ENCODE peak calls at places on chromosomes 13 and 19, in nine cellular contexts. L is tibial nerve, H is colonic mucosa, V is A549, R is adrenal gland, O is esophagus muscularis mucosa, X is neuronal stem cell, C is aorta, U is astrocyte. Z is an unnamed sample.

GRCh38 chr13:57633950-57634828 is 2.6 kb downstream of the PCDH17 start:
- DNase-seq in L (no peak), H (no peak), V (no peak), R (peak), O (no peak), X (no peak), C (peak), U (peak), Z (no peak)

GRCh38 chr13:42478531-42479156 is 95.3 kb upstream of the TNFSF11 start:
- DNase-seq in L (no peak), H (no peak), V (peak), R (no peak), O (no peak), X (peak), C (no peak), U (no peak), Z (no peak)

GRCh38 chr13:91955546-91956355 is 557.3 kb downstream of the GPC5 start:
- DNase-seq in L (no peak), H (no peak), V (no peak), R (no peak), O (no peak), X (peak), C (no peak), U (no peak), Z (no peak)

GRCh38 chr19:47369923-47370625 is 21.0 kb downstream of the DHX34 start:
- DNase-seq in L (no peak), H (no peak), V (no peak), R (peak), O (no peak), X (no peak), C (no peak), U (peak), Z (no peak)

GRCh38 chr19:623974-624373 is 9.4 kb downstream of the POLRMT start:
- DNase-seq in L (peak), H (no peak), V (peak), R (no peak), O (no peak), X (no peak), C (no peak), U (peak), Z (no peak)

GRCh38 chr19:58204566-58204965 is 21.7 kb downstream of the ZNF274 start:
- DNase-seq in L (no peak), H (no peak), V (no peak), R (no peak), O (no peak), X (no peak), C (no peak), U (no peak), Z (no peak)

GRCh38 chr13:91546865-91547264 is 148.4 kb downstream of the GPC5 start:
- DNase-seq in L (no peak), H (no peak), V (no peak), R (no peak), O (no peak), X (no peak), C (no peak), U (no peak), Z (no peak)

GRCh38 chr13:98476106-98476505 is 100.8 kb downstream of the STK24 start:
- DNase-seq in L (no peak), H (no peak), V (no peak), R (no peak), O (no peak), X (no peak), C (no peak), U (no peak), Z (no peak)

GRCh38 chr13:109744512-109745051 is 41.8 kb downstream of the IRS2 start:
- DNase-seq in L (peak), H (peak), V (no peak), R (peak), O (no peak), X (no peak), C (no peak), U (peak), Z (no peak)

GRCh38 chr19:5580116-5580515 is 12.4 kb upstream of the TINCR start:
- DNase-seq in L (no peak), H (no peak), V (no peak), R (no peak), O (no peak), X (no peak), C (no peak), U (no peak), Z (no peak)
- H3K27ac ChIP-seq in L (no peak), H (no peak), V (no peak), R (no peak), O (no peak), X (no peak), C (no peak), U (no peak), Z (no peak)

DNA sequence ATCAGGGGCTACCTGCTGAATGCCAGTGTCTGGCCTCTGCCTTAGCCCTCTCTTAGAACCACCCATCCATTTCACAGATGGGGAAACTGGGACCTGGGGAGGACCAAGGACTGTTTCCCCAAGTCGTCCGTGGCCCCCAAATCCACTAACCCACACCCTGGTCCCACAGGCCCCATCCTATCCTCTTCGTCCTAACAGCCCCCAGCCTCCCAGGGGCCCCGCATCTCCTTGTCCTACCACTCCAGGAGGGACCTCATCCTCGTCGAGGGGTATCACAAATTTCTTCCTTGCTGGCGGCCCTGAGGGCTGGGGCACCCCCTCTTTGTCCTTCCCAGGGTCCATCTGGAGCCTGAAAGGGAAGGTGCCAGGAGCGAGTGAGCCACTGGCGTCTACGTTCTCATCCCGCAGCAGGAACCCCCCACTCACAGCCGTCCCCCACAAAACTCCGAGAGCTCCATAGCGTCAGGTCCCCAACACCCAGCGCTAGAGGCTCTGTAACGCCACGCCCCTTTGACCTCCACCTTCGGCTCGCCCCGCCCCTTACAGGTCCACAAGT is 606 bp downstream of the ERCC1 start:
- DNase-seq in L (no peak), H (peak), V (peak), R (no peak), O (no peak), X (no peak), C (no peak), U (no peak), Z (no peak)
- H3K27ac ChIP-seq in L (peak), H (peak), V (peak), R (peak), O (peak), X (peak), C (peak), U (peak), Z (peak)

DNA sequence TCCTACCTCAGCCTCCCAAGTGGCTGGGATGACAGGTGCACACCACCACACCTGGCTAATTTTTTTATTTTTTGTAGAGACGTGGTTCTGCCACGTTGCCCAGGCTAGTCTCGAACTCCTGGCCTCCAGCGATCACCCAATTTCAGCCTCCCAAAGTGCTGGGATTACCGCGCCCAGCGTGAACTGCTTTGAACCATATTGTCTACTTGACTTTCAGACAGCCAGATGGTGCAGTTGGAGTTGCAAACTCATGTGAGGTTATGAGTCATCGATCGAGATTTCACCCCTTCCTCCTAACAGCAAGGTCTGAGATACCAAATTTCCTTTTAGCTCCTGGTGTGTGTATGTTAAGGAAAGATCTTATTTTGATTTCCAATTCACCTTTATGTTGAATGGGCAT is 2.7 kb downstream of the SLC27A1 start:
- DNase-seq in L (no peak), H (no peak), V (no peak), R (peak), O (no peak), X (no peak), C (no peak), U (peak), Z (no peak)
- H3K27ac ChIP-seq in L (no peak), H (no peak), V (no peak), R (no peak), O (no peak), X (no peak), C (no peak), U (no peak), Z (peak)

GRCh38 chr13:23427342-23428182 is 5.9 kb downstream of the SACS start:
- DNase-seq in L (no peak), H (no peak), V (peak), R (peak), O (peak), X (no peak), C (peak), U (peak), Z (peak)
- H3K27ac ChIP-seq in L (no peak), H (peak), V (peak), R (no peak), O (peak), X (peak), C (peak), U (peak), Z (peak)

GRCh38 chr19:34359954-34360315 is 5.1 kb upstream of the GPI start:
- DNase-seq in L (no peak), H (no peak), V (no peak), R (no peak), O (no peak), X (no peak), C (no peak), U (no peak), Z (no peak)
- H3K27ac ChIP-seq in L (peak), H (peak), V (peak), R (peak), O (peak), X (peak), C (peak), U (no peak), Z (peak)

DNA sequence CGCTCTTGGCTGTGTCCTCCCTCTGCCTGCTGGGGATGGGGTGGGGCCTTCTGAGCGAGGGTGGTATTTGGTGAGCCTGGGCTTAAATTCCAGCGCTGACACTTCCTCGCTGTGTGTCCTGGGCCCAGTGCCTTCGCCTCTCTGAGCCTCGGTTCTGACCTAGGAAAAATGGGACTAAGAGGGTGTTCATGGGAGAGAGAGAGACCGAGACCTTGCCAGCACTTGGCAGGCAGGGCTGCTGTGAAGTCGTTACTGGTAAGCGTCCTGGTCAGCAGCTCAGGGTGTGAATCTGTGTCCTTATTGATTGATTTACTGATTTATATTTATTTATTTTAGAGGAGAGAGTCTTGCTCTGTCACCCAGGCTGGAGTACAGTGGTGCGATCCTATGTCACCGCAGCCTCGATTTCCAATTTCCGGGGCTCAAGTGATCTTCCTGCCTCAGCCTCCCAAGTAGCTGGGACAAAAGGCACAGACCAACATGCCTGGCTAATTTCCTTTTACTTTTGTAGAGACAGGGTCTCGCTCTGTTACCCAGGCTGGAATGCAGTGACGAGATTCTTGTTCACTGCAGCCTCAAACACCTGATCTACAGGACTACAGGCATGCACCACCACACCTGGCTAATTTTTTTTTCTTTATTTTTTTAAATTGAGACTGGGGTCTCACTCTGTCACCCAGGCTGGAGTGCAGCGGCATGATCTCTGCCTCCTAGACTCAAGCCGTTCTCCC is 2.4 kb downstream of the PKN1 start:
- DNase-seq in L (no peak), H (no peak), V (no peak), R (no peak), O (no peak), X (no peak), C (no peak), U (no peak), Z (no peak)
- H3K27ac ChIP-seq in L (peak), H (peak), V (peak), R (peak), O (peak), X (no peak), C (peak), U (no peak), Z (peak)

GRCh38 chr13:60407095-60407494 is 10.1 kb downstream of the TDRD3 start:
- DNase-seq in L (no peak), H (no peak), V (no peak), R (no peak), O (no peak), X (no peak), C (no peak), U (no peak), Z (no peak)
- H3K27ac ChIP-seq in L (no peak), H (no peak), V (no peak), R (no peak), O (no peak), X (no peak), C (no peak), U (no peak), Z (no peak)

GRCh38 chr13:52454459-52454824 is 836 bp upstream of the CKAP2 start:
- DNase-seq in L (no peak), H (peak), V (no peak), R (no peak), O (no peak), X (no peak), C (no peak), U (no peak), Z (peak)
- H3K27ac ChIP-seq in L (peak), H (peak), V (peak), R (no peak), O (peak), X (no peak), C (no peak), U (peak), Z (peak)

DNA sequence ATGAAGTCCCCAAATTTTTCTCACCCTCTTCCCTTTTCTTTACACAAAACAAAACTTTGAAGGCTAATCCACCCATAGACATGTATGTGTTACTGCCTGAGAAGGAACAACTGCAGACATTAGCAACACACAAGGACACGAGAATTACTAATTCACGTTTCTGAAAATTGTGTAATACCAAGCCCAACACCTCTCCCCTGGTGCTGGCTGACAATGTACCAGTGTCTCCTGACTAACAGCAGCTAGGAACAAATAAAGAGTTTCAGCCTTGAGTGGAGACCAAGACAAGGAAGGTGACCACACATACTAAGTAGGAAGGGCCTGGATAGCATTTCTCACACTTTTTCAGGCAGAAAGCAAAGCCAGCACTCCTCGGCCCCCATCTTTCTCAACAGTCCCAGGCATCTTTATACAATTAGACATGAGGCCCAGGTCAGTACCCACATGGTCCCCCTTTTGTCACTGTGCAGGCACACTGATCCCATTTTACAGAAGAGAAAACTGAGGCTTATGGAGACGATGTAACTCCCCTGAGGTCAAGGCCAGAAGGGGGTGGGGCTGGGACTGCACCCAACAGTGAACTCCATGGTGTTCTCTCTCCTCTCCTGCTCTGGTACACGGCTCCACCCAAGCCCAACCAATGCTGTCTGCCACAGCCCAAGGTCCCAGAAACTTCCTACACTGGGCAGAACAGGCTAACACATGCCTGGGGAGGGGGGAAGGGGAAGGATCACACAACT is 8.7 kb downstream of the BRD4 start:
- DNase-seq in L (peak), H (peak), V (no peak), R (peak), O (no peak), X (no peak), C (peak), U (no peak), Z (peak)
- H3K27ac ChIP-seq in L (peak), H (no peak), V (peak), R (peak), O (peak), X (no peak), C (peak), U (no peak), Z (peak)

Z was measured in RWPE1.